ENCODE peak calls at places on chromosome 5, in seven cellular contexts. One of them, this sample, is unnamed.

GRCh38 chr5:57442080-57442839 is 40.4 kb downstream of the ACTBL2 start:
- DNase-seq in effector memory CD4-positive, alpha-beta T cell: no peak
- DNase-seq in WERI-Rb-1: no peak
- DNase-seq in Karpas-422: no peak
- DNase-seq in suprapubic skin: no peak
- DNase-seq in heart right ventricle: peak; percentile 14
- DNase-seq in mucosa of descending colon: no peak
- DNase-seq in this sample: peak; percentile 13

GRCh38 chr5:96433066-96433447 is at the start of gene PCSK1:
- DNase-seq in effector memory CD4-positive, alpha-beta T cell: no peak
- DNase-seq in WERI-Rb-1: peak; percentile 50
- DNase-seq in Karpas-422: no peak
- DNase-seq in suprapubic skin: no peak
- DNase-seq in heart right ventricle: no peak
- DNase-seq in mucosa of descending colon: no peak
- DNase-seq in this sample: no peak

GRCh38 chr5:58901271-58901670 is 318.4 kb downstream of the RAB3C start:
- DNase-seq in effector memory CD4-positive, alpha-beta T cell: no peak
- DNase-seq in WERI-Rb-1: no peak
- DNase-seq in Karpas-422: no peak
- DNase-seq in suprapubic skin: no peak
- DNase-seq in heart right ventricle: no peak
- DNase-seq in mucosa of descending colon: no peak
- DNase-seq in this sample: no peak

GRCh38 chr5:115246361-115246991 is 16.2 kb downstream of the PGGT1B start:
- DNase-seq in effector memory CD4-positive, alpha-beta T cell: no peak
- DNase-seq in WERI-Rb-1: no peak
- DNase-seq in Karpas-422: peak; percentile 80
- DNase-seq in suprapubic skin: no peak
- DNase-seq in heart right ventricle: no peak
- DNase-seq in mucosa of descending colon: no peak
- DNase-seq in this sample: peak; percentile 61

GRCh38 chr5:175893466-175893865 is 22.1 kb downstream of the CPLX2 start:
- DNase-seq in effector memory CD4-positive, alpha-beta T cell: no peak
- DNase-seq in WERI-Rb-1: no peak
- DNase-seq in Karpas-422: no peak
- DNase-seq in suprapubic skin: no peak
- DNase-seq in heart right ventricle: peak; percentile 62
- DNase-seq in mucosa of descending colon: no peak
- DNase-seq in this sample: no peak

GRCh38 chr5:150255659-150256415 is 33.7 kb downstream of the CAMK2A start:
- DNase-seq in effector memory CD4-positive, alpha-beta T cell: no peak
- DNase-seq in WERI-Rb-1: no peak
- DNase-seq in Karpas-422: peak; percentile 46
- DNase-seq in suprapubic skin: no peak
- DNase-seq in heart right ventricle: no peak
- DNase-seq in mucosa of descending colon: no peak
- DNase-seq in this sample: peak; percentile 30

GRCh38 chr5:125277494-125278154 is 531.2 kb upstream of the ZNF608 start:
- DNase-seq in effector memory CD4-positive, alpha-beta T cell: no peak
- DNase-seq in WERI-Rb-1: no peak
- DNase-seq in Karpas-422: no peak
- DNase-seq in suprapubic skin: no peak
- DNase-seq in heart right ventricle: no peak
- DNase-seq in mucosa of descending colon: no peak
- DNase-seq in this sample: no peak

GRCh38 chr5:154209591-154210081 is 19.1 kb downstream of the GALNT10 start:
- DNase-seq in effector memory CD4-positive, alpha-beta T cell: no peak
- DNase-seq in WERI-Rb-1: no peak
- DNase-seq in Karpas-422: no peak
- DNase-seq in suprapubic skin: no peak
- DNase-seq in heart right ventricle: no peak
- DNase-seq in mucosa of descending colon: no peak
- DNase-seq in this sample: no peak

GRCh38 chr5:95873351-95873750 is 50.8 kb upstream of the GLRX start:
- DNase-seq in effector memory CD4-positive, alpha-beta T cell: no peak
- DNase-seq in WERI-Rb-1: no peak
- DNase-seq in Karpas-422: no peak
- DNase-seq in suprapubic skin: no peak
- DNase-seq in heart right ventricle: no peak
- DNase-seq in mucosa of descending colon: no peak
- DNase-seq in this sample: no peak

GRCh38 chr5:17794201-17794600 is 159.9 kb downstream of the TAF11L14 start:
- DNase-seq in effector memory CD4-positive, alpha-beta T cell: no peak
- DNase-seq in WERI-Rb-1: no peak
- DNase-seq in Karpas-422: no peak
- DNase-seq in suprapubic skin: no peak
- DNase-seq in heart right ventricle: no peak
- DNase-seq in mucosa of descending colon: no peak
- DNase-seq in this sample: no peak

GRCh38 chr5:17799521-17799920 is 165.3 kb downstream of the TAF11L14 start:
- DNase-seq in effector memory CD4-positive, alpha-beta T cell: no peak
- DNase-seq in WERI-Rb-1: no peak
- DNase-seq in Karpas-422: no peak
- DNase-seq in suprapubic skin: no peak
- DNase-seq in heart right ventricle: no peak
- DNase-seq in mucosa of descending colon: no peak
- DNase-seq in this sample: no peak

GRCh38 chr5:17796757-17797398 is 162.6 kb downstream of the TAF11L14 start:
- DNase-seq in effector memory CD4-positive, alpha-beta T cell: no peak
- DNase-seq in WERI-Rb-1: no peak
- DNase-seq in Karpas-422: no peak
- DNase-seq in suprapubic skin: no peak
- DNase-seq in heart right ventricle: no peak
- DNase-seq in mucosa of descending colon: no peak
- DNase-seq in this sample: no peak

GRCh38 chr5:17794829-17795228 is 160.6 kb downstream of the TAF11L14 start:
- DNase-seq in effector memory CD4-positive, alpha-beta T cell: no peak
- DNase-seq in WERI-Rb-1: no peak
- DNase-seq in Karpas-422: no peak
- DNase-seq in suprapubic skin: no peak
- DNase-seq in heart right ventricle: no peak
- DNase-seq in mucosa of descending colon: no peak
- DNase-seq in this sample: no peak
- H3K9me3 ChIP-seq in effector memory CD4-positive, alpha-beta T cell: no peaks in the 10 kb centered on the region
- H3K9me3 ChIP-seq in WERI-Rb-1: no peaks in the 10 kb centered on the region
- H3K9me3 ChIP-seq in Karpas-422: no peaks in the 10 kb centered on the region
- H3K9me3 ChIP-seq in suprapubic skin: no peaks in the 10 kb centered on the region
- H3K9me3 ChIP-seq in heart right ventricle: no peaks in the 10 kb centered on the region
- H3K9me3 ChIP-seq in mucosa of descending colon: no peaks in the 10 kb centered on the region
- H3K9me3 ChIP-seq in this sample: no peaks in the 10 kb centered on the region

GRCh38 chr5:179814090-179814489 is 6.6 kb upstream of the SQSTM1 start:
- DNase-seq in effector memory CD4-positive, alpha-beta T cell: no peak
- DNase-seq in WERI-Rb-1: no peak
- DNase-seq in Karpas-422: no peak
- DNase-seq in suprapubic skin: no peak
- DNase-seq in heart right ventricle: no peak
- DNase-seq in mucosa of descending colon: no peak
- DNase-seq in this sample: no peak
- H3K36me3 ChIP-seq in effector memory CD4-positive, alpha-beta T cell: peaks cover 22% of the 10 kb centered on the region
- H3K36me3 ChIP-seq in WERI-Rb-1: no peaks in the 10 kb centered on the region
- H3K36me3 ChIP-seq in Karpas-422: no peaks in the 10 kb centered on the region
- H3K36me3 ChIP-seq in suprapubic skin: peaks cover 4% of the 10 kb centered on the region
- H3K36me3 ChIP-seq in heart right ventricle: no peaks in the 10 kb centered on the region
- H3K36me3 ChIP-seq in mucosa of descending colon: no peaks in the 10 kb centered on the region
- H3K36me3 ChIP-seq in this sample: peaks cover 29% of the 10 kb centered on the region

DNA sequence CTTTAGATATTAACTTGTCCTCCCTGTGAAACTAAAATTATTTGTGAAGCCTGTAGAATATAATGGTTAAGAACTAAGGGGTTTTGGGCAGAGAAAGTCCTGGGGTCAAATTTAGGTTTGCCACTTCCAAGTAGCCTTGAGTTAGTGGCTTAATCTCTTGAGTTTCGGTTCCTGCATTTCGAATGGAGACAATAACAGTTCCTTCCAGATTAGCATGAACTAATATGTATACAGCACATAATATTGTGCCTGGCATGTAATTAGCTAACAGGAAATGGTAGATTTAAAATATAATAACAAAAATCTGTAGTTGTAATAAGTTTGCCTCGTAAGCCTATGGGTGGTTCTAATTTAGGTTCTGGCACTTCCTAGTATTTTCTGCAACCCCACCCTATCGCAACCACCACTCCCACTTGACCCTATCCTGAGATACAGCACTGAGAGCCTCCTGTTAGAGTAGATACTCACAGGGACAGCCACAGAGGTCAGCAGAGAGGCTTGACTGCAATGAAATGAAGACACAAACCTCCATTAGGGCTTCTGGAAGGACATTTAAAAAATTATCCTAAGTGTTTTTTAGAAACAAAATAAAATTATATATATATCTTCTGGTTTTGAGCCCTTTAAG is 8.4 kb downstream of the SPINK9 start:
- DNase-seq in effector memory CD4-positive, alpha-beta T cell: no peak
- DNase-seq in WERI-Rb-1: no peak
- DNase-seq in Karpas-422: no peak
- DNase-seq in suprapubic skin: no peak
- DNase-seq in heart right ventricle: no peak
- DNase-seq in mucosa of descending colon: no peak
- DNase-seq in this sample: no peak
- H3K9me3 ChIP-seq in effector memory CD4-positive, alpha-beta T cell: no peaks in the 10 kb centered on the region
- H3K9me3 ChIP-seq in WERI-Rb-1: no peaks in the 10 kb centered on the region
- H3K9me3 ChIP-seq in Karpas-422: no peaks in the 10 kb centered on the region
- H3K9me3 ChIP-seq in suprapubic skin: no peaks in the 10 kb centered on the region
- H3K9me3 ChIP-seq in heart right ventricle: no peaks in the 10 kb centered on the region
- H3K9me3 ChIP-seq in mucosa of descending colon: no peaks in the 10 kb centered on the region
- H3K9me3 ChIP-seq in this sample: no peaks in the 10 kb centered on the region

DNA sequence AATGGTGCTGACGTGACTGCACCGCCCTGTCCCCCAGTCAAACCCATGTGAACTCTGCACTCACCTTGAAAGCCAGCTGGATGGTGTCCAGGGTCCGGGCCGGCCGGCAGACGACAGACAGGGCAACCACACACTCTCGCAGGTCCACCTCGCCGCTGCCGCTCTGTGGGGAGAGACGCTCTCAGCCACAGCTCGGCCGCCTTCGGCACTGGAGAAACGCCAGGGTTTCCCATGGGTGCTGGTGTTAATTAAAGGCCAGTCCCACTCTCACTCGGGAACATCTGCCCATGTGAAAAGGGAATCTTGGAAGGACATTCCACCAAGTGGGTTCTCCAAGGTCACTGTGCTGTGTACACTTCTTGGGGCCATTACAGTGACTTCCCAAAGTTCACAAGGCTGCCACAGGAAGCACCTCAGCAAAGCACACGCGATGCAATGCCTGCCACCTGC is 25.5 kb upstream of the SLC6A3 start:
- DNase-seq in effector memory CD4-positive, alpha-beta T cell: no peak
- DNase-seq in WERI-Rb-1: no peak
- DNase-seq in Karpas-422: no peak
- DNase-seq in suprapubic skin: peak; percentile 74
- DNase-seq in heart right ventricle: no peak
- DNase-seq in mucosa of descending colon: no peak
- DNase-seq in this sample: no peak
- H3K36me3 ChIP-seq in effector memory CD4-positive, alpha-beta T cell: peaks cover 18% of the 10 kb centered on the region
- H3K36me3 ChIP-seq in WERI-Rb-1: peaks cover 88% of the 10 kb centered on the region
- H3K36me3 ChIP-seq in Karpas-422: peaks cover 18% of the 10 kb centered on the region
- H3K36me3 ChIP-seq in suprapubic skin: peaks cover 41% of the 10 kb centered on the region
- H3K36me3 ChIP-seq in heart right ventricle: no peaks in the 10 kb centered on the region
- H3K36me3 ChIP-seq in mucosa of descending colon: no peaks in the 10 kb centered on the region
- H3K36me3 ChIP-seq in this sample: no peaks in the 10 kb centered on the region